ENCODE peak calls at places on chromosomes 12 and 14, in five cellular contexts. R is small intestine, O is AG20443, Z is EL, Y is aorta. T is an unnamed sample.

GRCh38 chr12:1807489-1807888 is 12.9 kb upstream of the LRTM2 start:
- DNase-seq in R (no peak), O (no peak), Z (no peak), Y (peak; percentile 40), T (no peak)

GRCh38 chr14:68919129-68919927 is 59.8 kb downstream of the ACTN1 start:
- DNase-seq in R (no peak), O (no peak), Z (no peak), Y (peak; percentile 30), T (no peak)

GRCh38 chr12:57162541-57163125 is 15.2 kb upstream of the LRP1-AS start:
- DNase-seq in R (no peak), O (no peak), Z (no peak), Y (no peak), T (no peak)

GRCh38 chr14:50943261-50943942 is 881 bp downstream of the PYGL start:
- DNase-seq in R (no peak), O (peak; percentile 53), Z (peak; percentile 69), Y (peak; percentile 74), T (peak; percentile 43)

GRCh38 chr14:64196668-64197411 is 97.3 kb downstream of the ESR2 start:
- DNase-seq in R (no peak), O (peak; percentile 72), Z (peak; percentile 19), Y (peak; percentile 59), T (no peak)

GRCh38 chr14:39426605-39427004 is 5.6 kb downstream of the FBXO33 start:
- DNase-seq in R (peak; percentile 18), O (peak; percentile 51), Z (peak; percentile 54), Y (no peak), T (peak; percentile 24)

GRCh38 chr14:101872333-101872732 is 92.0 kb upstream of the DYNC1H1 start:
- DNase-seq in R (no peak), O (no peak), Z (no peak), Y (no peak), T (no peak)

GRCh38 chr12:99767809-99768208 is 120.3 kb downstream of the GARIN6 start:
- DNase-seq in R (no peak), O (peak; percentile 9), Z (peak; percentile 13), Y (no peak), T (peak; percentile 33)

GRCh38 chr14:97299661-97300060 is 502.5 kb downstream of the VRK1 start:
- DNase-seq in R (peak; percentile 16), O (no peak), Z (no peak), Y (no peak), T (no peak)

T was measured in HT-29.